ENCODE peak calls at places on chromosomes 6 and 20, in four cellular contexts. Q, Z, N and Y are unnamed samples.
A peak's percentile ranks its signal among the peaks of the same experiment; 100 is the strongest.

GRCh38 chr6:109794201-109794926 is 103.3 kb downstream of the FIG4 start:
- DNase-seq in Z (no peak), N (no peak), Q (no peak), Y (no peak)

GRCh38 chr6:112237644-112238043 is 16.7 kb downstream of the LAMA4 start:
- DNase-seq in Q (peak; percentile 94), Z (no peak), N (peak; percentile 90), Y (no peak)

GRCh38 chr6:36245572-36246031 is 24.3 kb upstream of the PNPLA1 start:
- DNase-seq in Z (no peak), Q (no peak), N (no peak), Y (no peak)

GRCh38 chr20:62691485-62691884 is 17.2 kb upstream of the NTSR1 start:
- DNase-seq in Z (no peak), N (no peak), Q (no peak), Y (no peak)

GRCh38 chr6:151661928-151662327 is 145.6 kb upstream of the ESR1 start:
- DNase-seq in N (no peak), Z (no peak), Q (no peak), Y (no peak)

GRCh38 chr6:157144861-157145260 is 178.5 kb downstream of the TMEM242 start:
- DNase-seq in Q (no peak), N (peak; percentile 79), Z (peak; percentile 32), Y (no peak)

GRCh38 chr6:42962502-42963178 is 2.1 kb downstream of the GNMT start:
- DNase-seq in Z (no peak), Q (no peak), N (no peak), Y (no peak)

GRCh38 chr20:24993337-24994185 is 1.0 kb upstream of the APMAP start:
- DNase-seq in Q (no peak), Z (no peak), N (peak; percentile 17), Y (peak; percentile 62)

GRCh38 chr6:70806086-70806485 is 138.4 kb downstream of the SMAP1 start:
- DNase-seq in N (no peak), Q (no peak), Z (no peak), Y (no peak)

DNA sequence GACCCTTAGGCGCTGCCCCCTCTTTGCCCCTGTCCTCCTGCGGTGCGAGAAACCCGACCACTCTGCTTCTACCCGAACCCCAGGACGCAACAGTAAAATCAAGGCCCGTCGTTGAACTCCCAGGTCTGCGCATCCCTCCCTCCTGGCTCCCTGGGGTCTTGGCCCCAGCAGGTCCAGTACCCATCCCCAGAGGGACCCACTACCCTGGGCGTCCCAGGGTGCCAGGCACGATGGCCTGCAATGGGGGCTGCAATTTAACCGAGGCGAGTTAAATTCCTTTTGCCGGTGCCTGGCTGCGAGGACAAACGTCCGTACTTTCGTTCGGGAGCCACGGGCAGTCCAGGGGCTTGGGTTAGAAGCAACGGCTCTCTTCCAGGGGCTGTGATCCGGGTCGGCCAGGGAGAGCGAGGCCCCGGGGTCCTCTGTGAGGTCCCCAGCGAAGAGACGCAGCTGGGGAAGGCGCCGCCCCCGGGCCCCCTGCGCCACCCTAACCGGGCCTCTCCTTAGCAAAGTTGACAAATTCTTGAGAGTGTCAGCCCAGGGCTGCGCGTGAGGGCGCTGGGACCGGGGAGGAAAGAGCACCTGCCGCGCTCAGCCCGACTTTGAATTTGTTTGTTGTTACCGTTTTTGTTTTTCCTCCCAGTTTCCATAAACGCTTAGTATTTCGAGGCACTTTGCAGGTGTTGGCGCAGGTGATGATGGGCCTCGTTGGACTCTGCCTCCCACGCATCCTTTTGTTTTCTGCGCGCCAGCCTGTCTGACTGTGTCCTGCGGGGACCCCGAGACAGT is 6.1 kb downstream of the OLIG3 start:
- DNase-seq in Z (no peak), Q (peak; percentile 80), N (no peak), Y (no peak)
- H3K4me3 ChIP-seq in Z (no peak overlapping the region), Q (peak overlapping the region; percentile 36), N (no peak overlapping the region), Y (peak overlapping the region; percentile 23)

DNA sequence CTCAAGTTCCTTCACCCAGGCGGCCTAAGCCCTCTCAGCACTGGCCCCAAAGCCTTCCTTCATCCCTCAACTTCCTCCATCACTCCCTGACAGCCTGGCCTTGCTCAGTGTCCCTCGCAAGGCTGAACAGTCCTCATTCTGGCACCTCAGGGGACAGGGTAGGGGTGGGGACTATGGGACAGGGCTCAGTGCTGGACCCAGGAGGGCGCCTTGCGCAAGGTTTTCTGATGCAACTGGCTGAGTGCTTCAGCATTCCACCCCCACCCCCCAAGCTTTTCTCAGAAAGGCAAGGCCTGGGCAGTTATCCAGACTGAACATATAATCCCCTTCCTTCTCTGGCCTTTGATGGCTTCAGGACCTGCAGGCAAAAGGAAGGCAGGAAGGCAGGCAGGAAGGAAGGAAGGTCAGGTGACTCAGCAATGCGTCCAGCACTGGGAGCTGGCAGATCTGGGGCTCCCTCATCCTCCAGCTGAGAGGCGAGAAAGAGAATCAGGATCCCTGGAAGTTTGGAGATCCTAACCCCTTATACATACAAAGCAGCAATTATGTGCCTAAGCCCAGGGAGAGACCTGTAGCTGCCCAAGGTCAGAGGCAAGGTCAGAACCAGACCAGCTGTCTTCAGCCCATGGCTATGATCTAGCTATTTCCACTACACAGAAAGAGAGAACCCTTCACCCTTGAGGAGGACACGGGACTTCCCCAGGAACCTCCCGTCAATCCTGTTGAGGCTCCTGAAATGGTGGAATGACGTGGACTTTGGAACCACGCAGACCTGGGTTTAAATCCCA is 8.6 kb upstream of the TRIB3 start:
- DNase-seq in Z (peak; percentile 71), N (peak; percentile 77), Q (no peak), Y (no peak)
- TF ChIP-seq POLR2AphosphoS5 in Z (no peak), N (no peak), Q (peak; percentile 19), Y (peak; percentile 35)

GRCh38 chr6:52551483-52552277 is 25.2 kb downstream of the TRAM2 start:
- DNase-seq in Z (peak; percentile 73), Q (no peak), N (peak; percentile 72), Y (no peak)
- H3K4me3 ChIP-seq in Z (no peak overlapping the region), Q (peak overlapping the region; percentile 35), N (no peak overlapping the region), Y (no peak overlapping the region)

GRCh38 chr6:74971631-74972030 is 234.2 kb downstream of the COL12A1 start:
- DNase-seq in Z (no peak), Q (no peak), N (no peak), Y (no peak)
- TF ChIP-seq POLR2AphosphoS5 in Z (no peak), Q (no peak), N (no peak), Y (no peak)